ENCODE peak calls at places on chromosomes 4 and X, in six cellular contexts. K is T-cell, Z is IMR-90, J is sciatic nerve, E is DND-41, S is right cardiac atrium. N is an unnamed sample.

GRCh38 chrX:103941201-103941975 is 21.0 kb upstream of the TMSB15B start:
- ATAC-seq in K (no peak), Z (no peak), J (no peak), E (peak), S (no peak), N (peak)

GRCh38 chr4:186514271-186514950 is 41.0 kb downstream of the MTNR1A start:
- ATAC-seq in K (no peak), Z (no peak), J (no peak), E (no peak), S (no peak), N (no peak)

GRCh38 chrX:101287402-101287801 is 3.7 kb downstream of the TAF7L start:
- ATAC-seq in K (peak), Z (peak), J (no peak), E (peak), S (no peak), N (peak)

GRCh38 chrX:77640702-77641101 is 145.3 kb downstream of the ATRX start:
- ATAC-seq in K (no peak), Z (no peak), J (no peak), E (no peak), S (no peak), N (no peak)

GRCh38 chrX:69153060-69153730 is 12.1 kb downstream of the PJA1 start:
- ATAC-seq in K (no peak), Z (peak), J (peak), E (no peak), S (peak), N (no peak)

GRCh38 chr4:185054876-185055275 is 36.6 kb downstream of the HELT start:
- ATAC-seq in K (no peak), Z (no peak), J (no peak), E (no peak), S (no peak), N (no peak)

GRCh38 chr4:77538144-77538543 is 67.5 kb upstream of the CXCL13 start:
- ATAC-seq in K (no peak), Z (no peak), J (peak), E (no peak), S (peak), N (no peak)

GRCh38 chrX:27321632-27322031 is 141.5 kb downstream of the PPP4R3C start:
- ATAC-seq in K (no peak), Z (no peak), J (no peak), E (no peak), S (no peak), N (no peak)

GRCh38 chr4:40804598-40804997 is 54.8 kb downstream of the NSUN7 start:
- ATAC-seq in K (no peak), Z (no peak), J (no peak), E (no peak), S (no peak), N (no peak)

GRCh38 chr4:169189372-169189771 is 81.4 kb downstream of the SH3RF1 start:
- ATAC-seq in K (no peak), Z (no peak), J (no peak), E (no peak), S (no peak), N (peak)

GRCh38 chr4:5905714-5906113 is 12.8 kb upstream of the CRMP1 start:
- ATAC-seq in K (no peak), Z (no peak), J (no peak), E (no peak), S (no peak), N (no peak)

GRCh38 chr4:118962540-118962939 is 73.9 kb downstream of the SYNPO2 start:
- ATAC-seq in K (no peak), Z (no peak), J (no peak), E (no peak), S (no peak), N (no peak)

GRCh38 chr4:17997129-17997528 is 24.4 kb downstream of the LCORL start:
- ATAC-seq in K (no peak), Z (no peak), J (no peak), E (no peak), S (no peak), N (peak)

GRCh38 chr4:145936142-145937020 is 2.2 kb downstream of the ZNF827 start:
- ATAC-seq in K (peak), Z (peak), J (peak), E (peak), S (peak), N (peak)

GRCh38 chr4:96713271-96713670 is 873.4 kb downstream of the PDHA2 start:
- ATAC-seq in K (no peak), Z (no peak), J (no peak), E (no peak), S (no peak), N (no peak)

GRCh38 chr4:121733942-121734341 is 31.0 kb downstream of the SMIM43 start:
- ATAC-seq in K (no peak), Z (no peak), J (no peak), E (no peak), S (no peak), N (no peak)

GRCh38 chr4:7747062-7747385 is 192.6 kb downstream of the AFAP1 start:
- ATAC-seq in K (no peak), Z (no peak), J (peak), E (no peak), S (no peak), N (no peak)

GRCh38 chrX:130836447-130836846 is 66.6 kb downstream of the ENOX2 start:
- ATAC-seq in K (no peak), Z (no peak), J (no peak), E (no peak), S (no peak), N (no peak)

GRCh38 chrX:107935664-107936433 is 46.3 kb downstream of the TEX13B start:
- ATAC-seq in K (no peak), Z (no peak), J (no peak), E (no peak), S (peak), N (no peak)

GRCh38 chr4:182679531-182679930 is 237.7 kb downstream of the DCTD start:
- ATAC-seq in K (no peak), Z (no peak), J (no peak), E (no peak), S (peak), N (no peak)

GRCh38 chr4:26003072-26003471 is 89.1 kb downstream of the SMIM20 start:
- ATAC-seq in K (no peak), Z (no peak), J (no peak), E (no peak), S (peak), N (no peak)

GRCh38 chr4:53012738-53013137 is 150.6 kb downstream of the RASL11B start:
- ATAC-seq in K (peak), Z (peak), J (peak), E (peak), S (no peak), N (peak)

GRCh38 chr4:7332216-7333023 is 102.3 kb downstream of the PSAPL1 start:
- ATAC-seq in K (no peak), Z (peak), J (peak), E (no peak), S (peak), N (peak)

GRCh38 chr4:53192496-53192895 is 173.4 kb downstream of the SCFD2 start:
- ATAC-seq in K (no peak), Z (no peak), J (no peak), E (no peak), S (no peak), N (no peak)

GRCh38 chrX:44088755-44089154 is 115.6 kb upstream of the NDP start:
- ATAC-seq in K (no peak), Z (no peak), J (no peak), E (no peak), S (no peak), N (peak)

GRCh38 chr4:174763454-174764104 is 65.5 kb downstream of the GLRA3 start:
- ATAC-seq in K (no peak), Z (no peak), J (no peak), E (no peak), S (no peak), N (no peak)

N was measured in SK-N-SH treated with all-trans-retinoic acid at 6 μM for 48 hours.